ENCODE peak calls at places on chromosome 7, in four cellular contexts. T is HCT116, H is Panc1, Z is HepG2. V is an unnamed sample.

GRCh38 chr7:26495569-26495968 is 203.9 kb downstream of the SNX10 start:
- DNase-seq in T (no peak), H (no peak), Z (no peak), V (no peak)

GRCh38 chr7:25844109-25844915 is 307.7 kb upstream of the NFE2L3 start:
- DNase-seq in T (no peak), H (no peak), Z (no peak), V (no peak)

GRCh38 chr7:50718311-50718710 is 64.4 kb downstream of the GRB10 start:
- DNase-seq in T (no peak), H (no peak), Z (peak), V (no peak)

GRCh38 chr7:130943336-130943901 is 209.4 kb upstream of the KLF14 start:
- DNase-seq in T (no peak), H (peak), Z (no peak), V (peak)

GRCh38 chr7:100475549-100475948 is 3.5 kb downstream of the TSC22D4 start:
- DNase-seq in T (no peak), H (no peak), Z (no peak), V (peak)

GRCh38 chr7:132575987-132576722 is at the start of gene PLXNA4:
- DNase-seq in T (no peak), H (no peak), Z (no peak), V (no peak)

GRCh38 chr7:41578700-41579099 is 124.2 kb downstream of the INHBA start:
- DNase-seq in T (no peak), H (no peak), Z (no peak), V (no peak)

GRCh38 chr7:2525161-2525930 is 5.8 kb downstream of the LFNG start:
- DNase-seq in T (no peak), H (no peak), Z (no peak), V (no peak)

GRCh38 chr7:78232806-78233205 is 434.2 kb downstream of the PHTF2 start:
- DNase-seq in T (no peak), H (no peak), Z (no peak), V (no peak)

GRCh38 chr7:23618241-23618640 is 21.1 kb downstream of the CCDC126 start:
- DNase-seq in T (no peak), H (no peak), Z (no peak), V (no peak)

GRCh38 chr7:114070246-114070645 is 151.4 kb upstream of the PPP1R3A start:
- DNase-seq in T (no peak), H (no peak), Z (no peak), V (no peak)

GRCh38 chr7:30348083-30348560 is 63.7 kb downstream of the ZNRF2 start:
- DNase-seq in T (peak), H (peak), Z (peak), V (peak)

GRCh38 chr7:64183126-64183742 is 23.8 kb upstream of the ZNF735 start:
- DNase-seq in T (no peak), H (no peak), Z (no peak), V (peak)

GRCh38 chr7:32892521-32893224 is 1.1 kb upstream of the KBTBD2 start:
- DNase-seq in T (peak), H (no peak), Z (no peak), V (no peak)

GRCh38 chr7:36005876-36006275 is 147.2 kb upstream of the EEPD1 start:
- DNase-seq in T (no peak), H (no peak), Z (no peak), V (no peak)

GRCh38 chr7:716212-716611 is 10.3 kb upstream of the DNAAF5 start:
- DNase-seq in T (no peak), H (no peak), Z (no peak), V (no peak)

GRCh38 chr7:152076324-152076821 is 50.9 kb downstream of the GALNT11 start:
- DNase-seq in T (peak), H (peak), Z (peak), V (peak)

GRCh38 chr7:72544486-72544885 is 132.3 kb upstream of the CALN1 start:
- DNase-seq in T (no peak), H (no peak), Z (no peak), V (no peak)

GRCh38 chr7:151485006-151485732 is 34.5 kb downstream of the RHEB start:
- DNase-seq in T (peak), H (no peak), Z (no peak), V (peak)

GRCh38 chr7:47153076-47153475 is 428.8 kb downstream of the TNS3 start:
- DNase-seq in T (no peak), H (no peak), Z (peak), V (no peak)

GRCh38 chr7:33250421-33250827 is 121.1 kb downstream of the BBS9 start:
- DNase-seq in T (no peak), H (no peak), Z (no peak), V (no peak)

GRCh38 chr7:33395340-33395739 is 266.0 kb downstream of the BBS9 start:
- DNase-seq in T (no peak), H (no peak), Z (no peak), V (no peak)

GRCh38 chr7:30815016-30815854 is 44.0 kb downstream of the MINDY4 start:
- DNase-seq in T (no peak), H (no peak), Z (no peak), V (no peak)

GRCh38 chr7:19397917-19398316 is 252.7 kb upstream of the FERD3L start:
- DNase-seq in T (no peak), H (no peak), Z (no peak), V (no peak)

GRCh38 chr7:132440126-132440525 is 136.1 kb downstream of the PLXNA4 start:
- DNase-seq in T (no peak), H (no peak), Z (no peak), V (no peak)

GRCh38 chr7:18808026-18808425 is 309.4 kb downstream of the TWIST1 start:
- DNase-seq in T (no peak), H (no peak), Z (no peak), V (no peak)

GRCh38 chr7:2761131-2761624 is 73.2 kb downstream of the AMZ1 start:
- DNase-seq in T (no peak), H (no peak), Z (no peak), V (no peak)

GRCh38 chr7:121336579-121336978 is 7.8 kb downstream of the WNT16 start:
- DNase-seq in T (no peak), H (no peak), Z (no peak), V (no peak)
- TF ChIP-seq TCF7L2 in T (no peak), H (no peak), Z (no peak), V (no peak)

GRCh38 chr7:157693071-157693520 is 356.3 kb downstream of the DNAJB6 start:
- DNase-seq in T (no peak), H (no peak), Z (no peak), V (no peak)
- TF ChIP-seq TCF7L2 in T (no peak), H (no peak), Z (no peak), V (no peak)

GRCh38 chr7:17558558-17559332 is 260.3 kb downstream of the AHR start:
- DNase-seq in T (no peak), H (no peak), Z (no peak), V (no peak)
- TF ChIP-seq TCF7L2 in T (no peak), H (no peak), Z (no peak), V (no peak)

GRCh38 chr7:5295039-5296014 is 12.6 kb downstream of the SLC29A4 start:
- DNase-seq in T (no peak), H (no peak), Z (no peak), V (no peak)

GRCh38 chr7:5300366-5300765 is 17.6 kb downstream of the SLC29A4 start:
- DNase-seq in T (no peak), H (no peak), Z (no peak), V (no peak)

GRCh38 chr7:5296627-5297226 is 14.0 kb downstream of the SLC29A4 start:
- DNase-seq in T (no peak), H (no peak), Z (no peak), V (peak)

GRCh38 chr7:5294169-5294987 is 11.6 kb downstream of the SLC29A4 start:
- DNase-seq in T (no peak), H (no peak), Z (peak), V (no peak)

DNA sequence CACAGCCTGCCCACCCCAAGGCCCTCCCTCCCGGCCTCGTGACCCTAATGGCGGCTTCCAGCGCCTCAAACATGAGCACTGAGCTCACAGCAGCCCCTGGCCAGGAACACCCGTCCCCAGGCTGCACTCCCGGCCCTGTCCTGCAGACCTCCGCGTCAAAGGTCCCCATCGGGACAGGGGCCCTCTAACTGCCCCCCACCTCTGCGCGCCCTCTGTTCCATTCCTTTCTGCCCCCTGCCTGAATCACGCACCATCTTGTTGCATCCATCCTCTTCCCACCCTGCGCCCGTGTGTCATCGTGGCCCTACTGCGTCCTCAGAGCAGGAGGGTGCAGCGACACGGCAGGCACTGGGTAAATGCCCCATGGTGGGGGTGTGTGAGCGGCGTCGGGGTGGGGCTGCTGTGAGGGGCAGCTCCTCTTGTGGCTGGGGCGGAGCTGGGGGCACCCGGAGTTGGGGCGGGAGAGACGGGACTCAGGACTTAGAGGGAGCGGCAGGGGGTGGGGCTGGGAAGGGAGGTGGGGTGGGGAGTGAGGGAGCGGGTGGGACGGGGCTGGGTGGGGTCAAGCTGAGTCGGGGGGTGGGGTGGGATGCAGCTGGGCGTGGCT is 13.4 kb downstream of the SLC29A4 start:
- DNase-seq in T (no peak), H (no peak), Z (no peak), V (no peak)
- TF ChIP-seq TCF7L2 in T (no peak), H (no peak), Z (no peak), V (no peak)

DNA sequence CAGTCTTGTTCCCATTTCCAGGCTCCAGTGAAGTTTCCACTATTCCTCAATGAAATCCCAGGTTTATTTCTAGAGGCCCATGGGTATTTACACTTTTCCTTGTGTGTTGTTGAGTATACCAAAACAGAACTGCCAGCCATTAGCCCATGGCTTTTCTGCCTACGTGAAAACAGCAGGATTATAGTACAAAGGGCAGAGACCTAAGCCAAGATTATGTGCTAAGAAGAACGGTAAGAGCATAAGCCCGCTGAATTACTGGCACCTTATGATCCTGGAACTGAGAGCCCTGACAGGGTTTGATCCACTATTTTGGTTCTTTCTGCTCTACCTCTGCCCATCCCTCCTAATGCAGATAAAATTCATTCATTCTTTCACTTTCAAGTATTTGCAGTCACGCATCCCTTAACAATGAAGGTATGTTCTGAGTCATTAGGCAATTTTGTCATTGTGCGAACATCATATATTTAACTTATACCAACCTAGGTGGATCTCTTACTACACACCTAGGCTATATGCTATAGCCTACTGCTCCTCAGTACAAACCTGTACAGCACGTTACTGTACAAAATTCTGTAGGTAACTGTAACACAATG is 16.0 kb downstream of the SEMA3C start:
- DNase-seq in T (no peak), H (no peak), Z (no peak), V (no peak)
- TF ChIP-seq TCF7L2 in T (no peak), H (no peak), Z (no peak), V (no peak)

V was measured in K562.